ENCODE peak calls at places on chromosomes 13 and 19, in five cellular contexts. V is stomach, W is K562, S is GM12878, M is transverse colon. T is an unnamed sample.

GRCh38 chr13:39023761-39024160 is 14.1 kb downstream of the PROSER1 start:
- DNase-seq in V (no peak), W (no peak), S (no peak), M (peak), T (no peak)

GRCh38 chr19:5880604-5881078 is 10.3 kb upstream of the FUT5 start:
- DNase-seq in V (no peak), W (no peak), S (no peak), M (peak), T (no peak)

GRCh38 chr19:35098413-35099049 is 17.1 kb upstream of the FXYD3 start:
- DNase-seq in V (peak), W (no peak), S (no peak), M (no peak), T (no peak)

GRCh38 chr19:4687396-4687795 is 17.3 kb upstream of the MYDGF start:
- DNase-seq in V (peak), W (no peak), S (no peak), M (no peak), T (no peak)

GRCh38 chr13:66265446-66265845 is 964.7 kb downstream of the PCDH9 start:
- DNase-seq in V (no peak), W (no peak), S (no peak), M (no peak), T (no peak)

GRCh38 chr19:46753420-46754155 is 7.3 kb upstream of the STRN4 start:
- DNase-seq in V (peak), W (peak), S (no peak), M (peak), T (no peak)

GRCh38 chr19:3346677-3347353 is 19.6 kb upstream of the NFIC start:
- DNase-seq in V (peak), W (no peak), S (no peak), M (peak), T (no peak)

GRCh38 chr19:45391346-45391745 is 13.5 kb downstream of the PPP1R13L start:
- DNase-seq in V (no peak), W (peak), S (no peak), M (no peak), T (no peak)

GRCh38 chr13:107466326-107466725 is 749.0 kb downstream of the LIG4 start:
- DNase-seq in V (no peak), W (no peak), S (no peak), M (no peak), T (no peak)

GRCh38 chr13:78867655-78868054 is 208.7 kb upstream of the OBI1 start:
- DNase-seq in V (no peak), W (no peak), S (no peak), M (no peak), T (no peak)

GRCh38 chr13:98536729-98537128 is 40.2 kb downstream of the STK24 start:
- DNase-seq in V (no peak), W (no peak), S (no peak), M (no peak), T (no peak)

GRCh38 chr13:35343417-35343816 is 133.1 kb downstream of the MAB21L1 start:
- DNase-seq in V (no peak), W (no peak), S (no peak), M (no peak), T (no peak)

GRCh38 chr19:7833225-7834156 is 3.5 kb downstream of the EVI5L start:
- DNase-seq in V (peak), W (peak), S (no peak), M (peak), T (no peak)

GRCh38 chr13:56886398-56886797 is 254.3 kb upstream of the PRR20A start:
- DNase-seq in V (no peak), W (no peak), S (no peak), M (no peak), T (no peak)

GRCh38 chr19:7426986-7427385 is 61.8 kb downstream of the PEX11G start:
- DNase-seq in V (no peak), W (no peak), S (no peak), M (no peak), T (no peak)

GRCh38 chr19:2618611-2619010 is 83.9 kb downstream of the GNG7 start:
- DNase-seq in V (peak), W (no peak), S (no peak), M (peak), T (no peak)

GRCh38 chr19:17246681-17247425 is 1.1 kb upstream of the NR2F6 start:
- DNase-seq in V (peak), W (no peak), S (no peak), M (peak), T (peak)

GRCh38 chr19:24046550-24046949 is 40.4 kb upstream of the ZNF254 start:
- DNase-seq in V (no peak), W (no peak), S (no peak), M (no peak), T (no peak)

GRCh38 chr19:6457958-6458694 is 1.5 kb downstream of the SLC25A23 start:
- DNase-seq in V (no peak), W (peak), S (peak), M (no peak), T (no peak)

GRCh38 chr13:79810018-79810417 is 329.1 kb downstream of the NDFIP2 start:
- DNase-seq in V (no peak), W (no peak), S (no peak), M (no peak), T (no peak)

GRCh38 chr19:6868341-6868740 is 19.0 kb upstream of the ADGRE1 start:
- DNase-seq in V (no peak), W (no peak), S (no peak), M (no peak), T (no peak)

GRCh38 chr13:37914781-37915391 is 45.3 kb upstream of the TRPC4 start:
- DNase-seq in V (no peak), W (no peak), S (no peak), M (no peak), T (peak)

GRCh38 chr13:46295531-46296464 is 84.1 kb downstream of the LRRC63 start:
- DNase-seq in V (peak), W (no peak), S (peak), M (peak), T (no peak)

GRCh38 chr19:35509018-35509652 is 4.3 kb downstream of the DMKN start:
- DNase-seq in V (peak), W (no peak), S (peak), M (peak), T (no peak)

GRCh38 chr13:50200988-50201387 is 185.7 kb downstream of the KCNRG start:
- DNase-seq in V (no peak), W (peak), S (no peak), M (no peak), T (no peak)

GRCh38 chr13:112961457-112962369 is 7.3 kb upstream of the MCF2L start:
- DNase-seq in V (no peak), W (no peak), S (no peak), M (peak), T (no peak)

GRCh38 chr13:85864963-85865530 is 65.8 kb upstream of the SLITRK6 start:
- DNase-seq in V (no peak), W (no peak), S (no peak), M (no peak), T (no peak)

GRCh38 chr13:59479629-59480028 is 684.1 kb downstream of the DIAPH3 start:
- DNase-seq in V (no peak), W (no peak), S (no peak), M (no peak), T (no peak)

GRCh38 chr19:28727133-28727834 is 485.7 kb downstream of the UQCRFS1 start:
- DNase-seq in V (no peak), W (peak), S (no peak), M (no peak), T (peak)

GRCh38 chr13:110028838-110029621 is 242.6 kb upstream of the IRS2 start:
- DNase-seq in V (no peak), W (no peak), S (no peak), M (no peak), T (no peak)

GRCh38 chr13:110024646-110024980 is 238.2 kb upstream of the IRS2 start:
- DNase-seq in V (no peak), W (no peak), S (no peak), M (no peak), T (no peak)

GRCh38 chr13:110028311-110028710 is 241.9 kb upstream of the IRS2 start:
- DNase-seq in V (no peak), W (no peak), S (no peak), M (no peak), T (no peak)

GRCh38 chr13:110027470-110028240 is 241.3 kb upstream of the IRS2 start:
- DNase-seq in V (no peak), W (no peak), S (no peak), M (no peak), T (no peak)

DNA sequence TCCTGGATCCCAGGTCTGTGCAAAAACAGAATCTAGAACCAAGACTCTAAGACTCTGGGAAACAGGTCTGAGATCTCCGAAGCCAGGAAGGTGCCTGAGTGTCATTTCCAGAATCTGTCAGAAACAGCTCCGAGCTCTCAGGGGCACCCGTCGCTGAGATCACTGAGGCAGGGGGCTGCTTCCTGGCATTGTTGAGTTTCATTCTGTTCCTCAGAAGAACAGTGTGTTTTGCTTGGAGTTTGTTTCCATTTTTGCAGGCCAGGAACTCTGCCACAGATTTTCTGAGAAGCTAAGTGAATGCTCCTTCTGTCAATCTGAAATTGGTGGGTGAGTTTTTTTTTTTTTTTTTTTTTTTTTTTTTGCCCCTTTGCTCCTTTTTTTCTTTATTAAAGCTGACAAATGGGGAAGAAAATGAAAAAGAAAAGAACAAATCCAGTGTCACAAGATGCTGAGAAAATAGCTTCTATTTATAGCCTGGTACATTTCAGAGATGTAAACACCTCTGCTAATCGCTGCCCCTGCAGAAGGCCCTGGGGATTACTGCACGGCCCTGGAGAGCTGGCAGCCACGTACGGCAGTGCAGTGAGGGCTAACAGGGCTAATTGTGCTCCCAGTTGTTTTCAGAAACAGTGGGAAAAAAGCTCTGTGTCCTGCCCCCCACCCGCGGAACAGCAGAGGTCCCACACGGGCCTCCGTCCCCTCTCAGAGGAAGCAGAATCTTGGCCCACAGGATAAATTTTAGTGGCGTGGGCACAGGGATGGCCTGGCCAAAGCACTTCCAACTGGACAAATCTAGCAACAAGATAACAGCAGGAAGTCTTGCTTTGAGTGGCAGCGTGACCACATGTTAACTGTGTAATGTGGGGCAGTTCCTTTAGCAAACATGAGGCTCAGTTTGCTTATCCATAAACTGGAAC is 237.6 kb upstream of the IRS2 start:
- DNase-seq in V (peak), W (no peak), S (no peak), M (peak), T (no peak)
- TF ChIP-seq EP300 in V (peak), W (no peak), S (no peak), M (no peak), T (no peak)

GRCh38 chr19:42421591-42422031 is 5.6 kb downstream of the LIPE start:
- DNase-seq in V (peak), W (no peak), S (no peak), M (no peak), T (no peak)

GRCh38 chr19:42421101-42421500 is 6.1 kb downstream of the LIPE start:
- DNase-seq in V (no peak), W (no peak), S (no peak), M (no peak), T (no peak)

GRCh38 chr19:42423462-42424344 is 3.5 kb downstream of the LIPE start:
- DNase-seq in V (peak), W (no peak), S (no peak), M (peak), T (peak)

GRCh38 chr19:42422576-42423461 is 4.4 kb downstream of the LIPE start:
- DNase-seq in V (no peak), W (no peak), S (no peak), M (peak), T (no peak)

GRCh38 chr19:42422092-42422575 is 5.1 kb downstream of the LIPE start:
- DNase-seq in V (no peak), W (no peak), S (no peak), M (no peak), T (no peak)
- TF ChIP-seq POLR2AphosphoS5 in V (no peak), W (no peak), S (no peak), M (no peak), T (no peak)

GRCh38 chr13:92514420-92515125 is 712.0 kb upstream of the GPC6 start:
- DNase-seq in V (no peak), W (no peak), S (no peak), M (no peak), T (no peak)

GRCh38 chr13:92513672-92514071 is 712.9 kb upstream of the GPC6 start:
- DNase-seq in V (no peak), W (no peak), S (no peak), M (no peak), T (no peak)

GRCh38 chr13:92512852-92513251 is 713.8 kb upstream of the GPC6 start:
- DNase-seq in V (no peak), W (no peak), S (no peak), M (no peak), T (no peak)

DNA sequence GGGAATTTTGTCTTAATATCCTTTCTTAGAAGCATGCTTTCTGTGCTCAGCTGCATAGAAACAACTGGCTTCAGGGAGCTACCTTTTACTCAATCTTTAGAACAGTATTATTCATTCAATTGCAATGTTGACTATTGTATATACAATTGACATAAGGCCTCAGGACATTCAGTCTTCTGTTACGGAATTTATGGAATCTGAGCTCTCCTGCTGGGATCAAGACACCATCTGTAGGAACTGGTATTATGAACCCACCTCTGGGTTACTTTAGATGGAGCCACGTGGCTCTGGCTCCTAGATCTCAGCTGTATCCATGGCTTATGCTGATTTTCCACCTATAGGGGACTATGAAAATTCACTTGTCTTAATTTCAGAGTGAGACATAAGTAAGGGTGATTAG is 716.2 kb upstream of the GPC6 start:
- DNase-seq in V (no peak), W (no peak), S (no peak), M (no peak), T (no peak)
- TF ChIP-seq EP300 in V (no peak), W (no peak), S (no peak), M (no peak), T (no peak)

DNA sequence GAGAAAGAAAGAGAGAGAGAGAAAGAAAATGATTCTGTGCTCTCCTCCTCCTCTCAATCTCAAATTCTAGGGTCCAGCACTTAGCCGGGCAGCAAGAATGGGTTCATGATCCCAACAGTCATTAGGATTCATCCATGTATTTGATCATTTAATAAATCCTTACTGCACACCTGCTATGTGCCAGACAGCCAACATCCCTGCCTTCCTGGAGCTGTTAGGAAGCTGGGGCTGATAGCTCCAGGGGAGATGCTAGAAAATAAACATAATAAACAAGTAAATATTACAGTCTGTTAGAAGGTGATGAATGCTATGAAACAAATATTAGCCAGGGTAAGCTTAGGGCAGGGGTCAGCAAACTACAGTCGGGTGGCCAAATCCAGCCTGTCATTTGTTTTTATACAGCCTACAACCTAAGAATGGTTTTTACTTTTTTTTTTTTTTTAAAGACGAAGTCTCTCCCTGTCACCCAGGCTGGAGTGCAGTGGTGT is 9.9 kb upstream of the ACP7 start:
- DNase-seq in V (no peak), W (no peak), S (no peak), M (no peak), T (no peak)
- TF ChIP-seq POLR2AphosphoS5 in V (no peak), W (no peak), S (no peak), M (no peak), T (no peak)

DNA sequence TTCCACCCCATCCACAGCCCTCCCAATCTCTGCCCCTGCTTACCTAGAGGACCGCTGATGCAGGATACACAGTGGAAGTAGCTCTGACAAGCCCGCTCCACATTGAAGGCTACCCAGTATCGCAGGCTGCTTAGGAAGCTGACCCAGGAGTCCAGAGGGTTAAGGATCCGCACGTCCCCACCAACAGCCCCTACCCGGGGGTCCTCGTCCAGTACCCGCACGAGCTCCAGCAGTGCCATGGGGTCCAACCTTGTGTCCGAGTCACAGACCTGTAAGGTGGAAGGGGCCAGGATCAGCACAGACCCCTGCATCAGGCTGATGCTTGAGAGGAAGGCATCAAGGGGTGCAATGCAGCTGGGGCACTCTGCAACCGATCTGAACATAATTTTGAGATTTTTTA is 6.9 kb downstream of the HAS1 start:
- DNase-seq in V (no peak), W (no peak), S (no peak), M (no peak), T (no peak)
- TF ChIP-seq EP300 in V (no peak), W (no peak), S (no peak), M (no peak), T (no peak)

DNA sequence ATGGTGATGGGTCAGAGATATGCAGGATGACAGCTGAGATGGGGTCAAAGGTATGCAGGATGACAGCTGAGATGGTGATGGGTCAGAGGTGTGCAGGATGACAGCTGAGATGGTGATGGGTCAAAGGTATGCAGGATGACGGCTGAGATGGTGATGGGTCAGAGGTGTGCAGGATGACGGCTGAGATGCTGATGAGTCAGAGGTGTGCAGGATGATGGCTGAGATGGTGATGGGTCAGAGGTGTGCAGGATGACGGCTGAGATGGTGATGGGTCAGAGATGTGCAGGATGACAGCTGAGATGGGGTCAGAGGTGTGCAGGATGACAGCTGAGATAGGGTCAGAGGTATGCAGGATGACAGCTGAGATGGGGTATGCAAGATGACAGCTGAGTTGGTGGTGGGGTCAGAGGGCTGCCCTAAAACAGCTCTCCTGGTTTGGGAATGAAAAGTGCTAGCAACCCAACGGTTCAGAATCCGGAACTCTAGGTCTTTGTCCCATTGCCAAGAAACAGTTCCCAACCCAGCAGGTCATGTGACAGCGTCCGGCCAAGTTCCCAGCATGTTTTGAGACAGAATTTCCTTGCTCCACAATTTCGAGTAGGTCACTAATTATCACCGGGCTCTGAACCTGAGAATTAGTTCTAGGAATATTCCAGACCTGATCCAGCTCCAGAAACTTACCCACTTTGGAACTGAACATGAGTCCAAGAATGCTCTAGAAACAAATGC is 3.3 kb downstream of the SELENOW start:
- DNase-seq in V (peak), W (no peak), S (no peak), M (no peak), T (no peak)
- TF ChIP-seq POLR2AphosphoS5 in V (peak), W (no peak), S (no peak), M (no peak), T (no peak)

GRCh38 chr19:18278521-18279265 is 2.7 kb downstream of the JUND start:
- DNase-seq in V (peak), W (no peak), S (no peak), M (peak), T (no peak)
- TF ChIP-seq EP300 in V (no peak), W (no peak), S (no peak), M (no peak), T (no peak)

GRCh38 chr13:102654786-102655185 is 40.1 kb downstream of the METTL21C start:
- DNase-seq in V (no peak), W (no peak), S (no peak), M (no peak), T (no peak)

GRCh38 chr13:102651392-102651791 is 43.5 kb downstream of the METTL21C start:
- DNase-seq in V (no peak), W (no peak), S (no peak), M (no peak), T (no peak)

GRCh38 chr13:102650444-102650843 is 44.4 kb downstream of the METTL21C start:
- DNase-seq in V (no peak), W (no peak), S (no peak), M (no peak), T (no peak)

GRCh38 chr13:102648046-102648445 is 46.8 kb downstream of the METTL21C start:
- DNase-seq in V (no peak), W (no peak), S (no peak), M (no peak), T (no peak)

GRCh38 chr13:102651892-102652291 is 43.0 kb downstream of the METTL21C start:
- DNase-seq in V (no peak), W (no peak), S (no peak), M (no peak), T (no peak)
- TF ChIP-seq POLR2AphosphoS5 in V (no peak), W (no peak), S (no peak), M (no peak), T (no peak)

T was measured in H1.